ENCODE peak calls at places on chromosomes 13 and 19, in seven cellular contexts. G is upper lobe of left lung, W is GM23338, N is transverse colon, X is prostate gland, K is sigmoid colon, R is spleen. E is an unnamed sample.

GRCh38 chr13:111066544-111066943 is 48.6 kb upstream of the ARHGEF7 start:
- DNase-seq in G (no peak), W (peak; percentile 58), N (no peak), X (no peak), K (no peak), R (no peak), E (no peak)

GRCh38 chr13:34207334-34207733 is 389.4 kb downstream of the RFC3 start:
- DNase-seq in G (no peak), W (no peak), N (no peak), X (no peak), K (no peak), R (no peak), E (no peak)

GRCh38 chr13:50676602-50677001 is 166.9 kb downstream of the DLEU7 start:
- DNase-seq in G (no peak), W (no peak), N (no peak), X (no peak), K (no peak), R (no peak), E (no peak)

GRCh38 chr19:55973982-55974381 is 12.6 kb upstream of the NLRP5 start:
- DNase-seq in G (no peak), W (peak; percentile 1), N (no peak), X (no peak), K (no peak), R (no peak), E (no peak)

GRCh38 chr13:111338841-111339240 is 18.4 kb downstream of the TEX29 start:
- DNase-seq in G (no peak), W (no peak), N (no peak), X (peak; percentile 1), K (peak; percentile 2), R (no peak), E (no peak)

GRCh38 chr19:38172001-38172400 is 52.0 kb downstream of the DPF1 start:
- DNase-seq in G (no peak), W (no peak), N (no peak), X (no peak), K (no peak), R (no peak), E (no peak)

GRCh38 chr19:17049711-17050280 is 23.2 kb upstream of the CPAMD8 start:
- DNase-seq in G (peak; percentile 51), W (no peak), N (peak; percentile 33), X (peak; percentile 71), K (no peak), R (no peak), E (no peak)

GRCh38 chr19:29964171-29964570 is 22.1 kb downstream of the URI1 start:
- DNase-seq in G (no peak), W (no peak), N (no peak), X (no peak), K (no peak), R (no peak), E (no peak)

GRCh38 chr13:104315606-104316005 is 1249.4 kb upstream of the SLC10A2 start:
- DNase-seq in G (no peak), W (no peak), N (no peak), X (no peak), K (no peak), R (no peak), E (no peak)

GRCh38 chr19:32819415-32820400 is 49.9 kb downstream of the SLC7A9 start:
- DNase-seq in G (no peak), W (no peak), N (no peak), X (no peak), K (peak; percentile 32), R (no peak), E (no peak)

GRCh38 chr13:74866151-74866550 is 615.8 kb downstream of the TBC1D4 start:
- DNase-seq in G (no peak), W (no peak), N (no peak), X (no peak), K (no peak), R (no peak), E (no peak)

GRCh38 chr13:43905435-43906031 is 25.8 kb downstream of the LACC1 start:
- DNase-seq in G (no peak), W (peak; percentile 82), N (no peak), X (peak; percentile 53), K (no peak), R (no peak), E (no peak)

GRCh38 chr13:59478908-59479307 is 684.8 kb downstream of the DIAPH3 start:
- DNase-seq in G (no peak), W (peak; percentile 29), N (no peak), X (no peak), K (no peak), R (no peak), E (no peak)

GRCh38 chr19:34300380-34300779 is 46.0 kb downstream of the GARRE1 start:
- DNase-seq in G (no peak), W (no peak), N (peak; percentile 41), X (no peak), K (no peak), R (no peak), E (no peak)

GRCh38 chr13:44040754-44041100 is 161.0 kb downstream of the LACC1 start:
- DNase-seq in G (no peak), W (no peak), N (no peak), X (no peak), K (no peak), R (no peak), E (no peak)

GRCh38 chr13:20940083-20940482 is 37.5 kb upstream of the XPO4 start:
- DNase-seq in G (no peak), W (no peak), N (no peak), X (no peak), K (no peak), R (no peak), E (no peak)

GRCh38 chr13:20942938-20943518 is 40.5 kb upstream of the XPO4 start:
- DNase-seq in G (no peak), W (no peak), N (peak; percentile 10), X (no peak), K (no peak), R (no peak), E (no peak)

GRCh38 chr13:20945952-20946383 is 43.4 kb upstream of the XPO4 start:
- DNase-seq in G (peak; percentile 31), W (peak; percentile 69), N (peak; percentile 22), X (no peak), K (peak; percentile 69), R (no peak), E (no peak)

GRCh38 chr13:20939662-20940061 is 37.1 kb upstream of the XPO4 start:
- DNase-seq in G (no peak), W (no peak), N (no peak), X (no peak), K (no peak), R (no peak), E (no peak)

GRCh38 chr13:20943519-20944012 is 41.0 kb upstream of the XPO4 start:
- DNase-seq in G (peak; percentile 89), W (peak; percentile 94), N (peak; percentile 91), X (peak; percentile 90), K (peak; percentile 95), R (peak; percentile 89), E (no peak)
- TF ChIP-seq POLR2AphosphoS5 in G (no peak), W (no peak), N (peak; percentile 52), X (peak; percentile 92), K (peak; percentile 43), R (peak; percentile 12), E (peak; percentile 90)

GRCh38 chr13:46687810-46688209 is 109.2 kb downstream of the ESD start:
- DNase-seq in G (no peak), W (peak; percentile 80), N (no peak), X (no peak), K (no peak), R (no peak), E (no peak)

GRCh38 chr13:46686171-46686570 is 110.8 kb downstream of the ESD start:
- DNase-seq in G (no peak), W (no peak), N (no peak), X (no peak), K (no peak), R (no peak), E (no peak)

GRCh38 chr13:46684287-46685001 is 112.5 kb downstream of the ESD start:
- DNase-seq in G (no peak), W (peak; percentile 87), N (no peak), X (no peak), K (no peak), R (no peak), E (no peak)

GRCh38 chr13:46683879-46684278 is 113.1 kb downstream of the ESD start:
- DNase-seq in G (no peak), W (no peak), N (no peak), X (no peak), K (no peak), R (no peak), E (no peak)

GRCh38 chr13:46685006-46685730 is 111.8 kb downstream of the ESD start:
- DNase-seq in G (no peak), W (no peak), N (no peak), X (no peak), K (no peak), R (no peak), E (no peak)
- H3K27ac ChIP-seq in G (peak overlapping the region; percentile 13), W (peak overlapping the region; percentile 0), N (peak overlapping the region; percentile 17), X (no peak overlapping the region), K (peak overlapping the region; percentile 67), R (peak overlapping the region; percentile 9), E (no peak overlapping the region)

GRCh38 chr13:46575843-46576242 is 22.9 kb downstream of the LRCH1 start:
- DNase-seq in G (no peak), W (no peak), N (no peak), X (no peak), K (no peak), R (no peak), E (no peak)

GRCh38 chr13:46580362-46580839 is 27.4 kb downstream of the LRCH1 start:
- DNase-seq in G (no peak), W (no peak), N (no peak), X (no peak), K (no peak), R (no peak), E (no peak)

GRCh38 chr13:46575321-46575721 is 22.4 kb downstream of the LRCH1 start:
- DNase-seq in G (no peak), W (no peak), N (no peak), X (no peak), K (no peak), R (no peak), E (no peak)

GRCh38 chr13:46577656-46578589 is 25.0 kb downstream of the LRCH1 start:
- DNase-seq in G (no peak), W (no peak), N (no peak), X (no peak), K (peak; percentile 66), R (no peak), E (no peak)

DNA sequence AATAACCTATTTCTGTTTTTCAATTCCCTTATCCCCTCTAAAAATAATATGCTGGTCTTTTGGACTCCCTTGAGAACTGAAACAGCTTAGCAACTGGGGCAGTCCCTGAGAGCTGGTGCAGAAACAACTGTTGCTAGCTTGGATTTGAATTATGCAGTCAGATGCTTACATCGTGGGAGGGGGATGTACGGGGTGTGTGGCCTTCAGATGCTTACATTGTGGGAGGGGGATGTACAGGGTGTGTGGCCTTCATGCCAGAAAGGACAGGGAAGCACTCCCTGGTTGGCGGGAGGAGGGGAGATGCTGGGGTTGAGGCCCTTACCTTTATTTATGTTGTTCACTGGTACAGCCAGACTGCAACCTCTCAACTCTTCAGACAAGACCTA is 25.6 kb downstream of the LRCH1 start:
- DNase-seq in G (no peak), W (no peak), N (no peak), X (no peak), K (no peak), R (no peak), E (no peak)
- H3K4me1 ChIP-seq in G (peaks cover 28% of the 10 kb centered on the region), W (peaks cover 12% of the 10 kb centered on the region), N (peaks cover 10% of the 10 kb centered on the region), X (no peaks in the 10 kb centered on the region), K (peaks cover 63% of the 10 kb centered on the region), R (peaks cover 40% of the 10 kb centered on the region), E (peaks cover 67% of the 10 kb centered on the region)

DNA sequence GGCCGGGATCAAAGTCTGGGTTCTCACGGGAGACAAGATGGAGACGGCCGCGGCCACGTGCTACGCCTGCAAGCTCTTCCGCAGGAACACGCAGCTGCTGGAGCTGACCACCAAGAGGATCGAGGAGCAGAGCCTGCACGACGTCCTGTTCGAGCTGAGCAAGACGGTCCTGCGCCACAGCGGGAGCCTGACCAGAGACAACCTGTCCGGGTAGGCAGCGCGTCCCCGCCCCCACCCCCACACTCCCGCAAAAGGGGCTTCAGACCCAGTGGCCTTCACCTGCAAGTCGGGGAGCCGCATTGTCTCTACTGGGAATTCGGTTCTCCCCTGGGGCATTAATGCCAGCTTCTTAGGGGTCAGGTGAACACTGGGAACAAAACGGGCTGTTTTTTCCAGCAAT is 114.7 kb upstream of the MCF2L start:
- DNase-seq in G (no peak), W (no peak), N (no peak), X (no peak), K (no peak), R (peak; percentile 61), E (no peak)
- TF ChIP-seq POLR2AphosphoS5 in G (no peak), W (no peak), N (no peak), X (no peak), K (no peak), R (no peak), E (no peak)